ENCODE peak calls at places on chromosomes 7 and 10, in four cellular contexts. X is WTC11; K is CD8-positive, alpha-beta T cell; B is heart right ventricle. O is an unnamed sample.

GRCh38 chr10:95792874-95793285 is 36.9 kb downstream of the ENTPD1 start:
- DNase-seq in X (no peak), K (no peak), B (no peak), O (no peak)

GRCh38 chr10:91804126-91804510 is 5.9 kb downstream of the TNKS2 start:
- DNase-seq in X (no peak), K (no peak), B (no peak), O (no peak)

GRCh38 chr10:71970331-71970730 is 6.1 kb downstream of the CHST3 start:
- DNase-seq in X (peak; percentile 78), K (no peak), B (no peak), O (no peak)

GRCh38 chr10:116287906-116288501 is 15.0 kb upstream of the GFRA1 start:
- DNase-seq in X (peak; percentile 36), K (no peak), B (no peak), O (no peak)

GRCh38 chr10:114831186-114831867 is 9.7 kb downstream of the FHIP2A start:
- DNase-seq in X (no peak), K (no peak), B (no peak), O (no peak)

GRCh38 chr10:101219137-101219945 is 9.9 kb downstream of the LBX1 start:
- DNase-seq in X (no peak), K (no peak), B (no peak), O (no peak)

GRCh38 chr10:6811153-6811552 is 231.1 kb upstream of the PRKCQ start:
- DNase-seq in X (no peak), K (no peak), B (no peak), O (no peak)

GRCh38 chr10:50582766-50583762 is 40.7 kb downstream of the SGMS1 start:
- DNase-seq in X (no peak), K (no peak), B (no peak), O (no peak)

GRCh38 chr10:68253356-68253755 is 21.4 kb upstream of the ATOH7 start:
- DNase-seq in X (no peak), K (no peak), B (no peak), O (no peak)

GRCh38 chr7:48742046-48742445 is 182.3 kb upstream of the CDC14C start:
- DNase-seq in X (no peak), K (no peak), B (no peak), O (no peak)

GRCh38 chr7:111174476-111174875 is 83.5 kb downstream of the LRRN3 start:
- DNase-seq in X (no peak), K (no peak), B (no peak), O (no peak)

GRCh38 chr10:120581496-120581895 is 124.5 kb downstream of the PLPP4 start:
- DNase-seq in X (peak; percentile 38), K (no peak), B (no peak), O (no peak)

GRCh38 chr7:140653319-140654108 is 12.9 kb upstream of the DENND2A start:
- DNase-seq in X (peak; percentile 66), K (peak; percentile 25), B (peak; percentile 29), O (no peak)

GRCh38 chr10:98134431-98135221 is at the start of gene R3HCC1L:
- DNase-seq in X (peak; percentile 93), K (peak; percentile 93), B (peak; percentile 94), O (peak; percentile 84)

GRCh38 chr10:97647556-97647955 is 7.1 kb downstream of the PI4K2A start:
- DNase-seq in X (no peak), K (no peak), B (no peak), O (no peak)

GRCh38 chr7:129401968-129402860 is 32.0 kb upstream of the STRIP2 start:
- DNase-seq in X (no peak), K (no peak), B (no peak), O (no peak)

GRCh38 chr10:127907411-127908105 is 655 bp downstream of the PTPRE start:
- DNase-seq in X (peak; percentile 27), K (no peak), B (peak; percentile 60), O (no peak)

GRCh38 chr10:118742787-118743186 is 12.0 kb downstream of the CACUL1 start:
- DNase-seq in X (no peak), K (no peak), B (no peak), O (no peak)

GRCh38 chr7:118153551-118154177 is 30.3 kb upstream of the LSM8 start:
- DNase-seq in X (no peak), K (peak; percentile 6), B (no peak), O (no peak)

GRCh38 chr7:2937701-2938513 is 93.8 kb upstream of the GNA12 start:
- DNase-seq in X (peak; percentile 10), K (no peak), B (no peak), O (no peak)

GRCh38 chr10:3071405-3072198 is 4.3 kb downstream of the PFKP start:
- DNase-seq in X (no peak), K (no peak), B (no peak), O (no peak)

GRCh38 chr7:29102554-29103151 is 43.7 kb downstream of the CPVL start:
- DNase-seq in X (peak; percentile 81), K (peak; percentile 48), B (peak; percentile 61), O (peak; percentile 21)

GRCh38 chr7:23298141-23298851 is 843 bp upstream of the MALSU1 start:
- DNase-seq in X (no peak), K (no peak), B (no peak), O (no peak)

GRCh38 chr7:64853679-64854078 is 49.4 kb upstream of the ZNF273 start:
- DNase-seq in X (no peak), K (no peak), B (no peak), O (no peak)

GRCh38 chr7:80711521-80711920 is 73.1 kb downstream of the CD36 start:
- DNase-seq in X (no peak), K (no peak), B (no peak), O (no peak)

GRCh38 chr7:140982508-140982907 is 32.2 kb downstream of the MRPS33 start:
- DNase-seq in X (no peak), K (no peak), B (no peak), O (no peak)

GRCh38 chr7:39950473-39951155 is 558 bp downstream of the CDK13 start:
- DNase-seq in X (peak; percentile 38), K (peak; percentile 42), B (peak; percentile 65), O (peak; percentile 54)

GRCh38 chr7:94396044-94396443 is 1.3 kb downstream of the COL1A2 start:
- DNase-seq in X (no peak), K (no peak), B (no peak), O (no peak)

GRCh38 chr7:30445770-30446169 is 32.8 kb downstream of the NOD1 start:
- DNase-seq in X (peak; percentile 52), K (peak; percentile 73), B (peak; percentile 64), O (peak; percentile 78)

GRCh38 chr7:129332354-129333056 is 101.7 kb upstream of the STRIP2 start:
- DNase-seq in X (no peak), K (no peak), B (no peak), O (no peak)

GRCh38 chr7:16035392-16035791 is 348.9 kb upstream of the MEOX2 start:
- DNase-seq in X (no peak), K (no peak), B (no peak), O (no peak)

GRCh38 chr7:1286946-1287628 is 54.4 kb downstream of the UNCX start:
- DNase-seq in X (no peak), K (no peak), B (no peak), O (no peak)

GRCh38 chr7:45921699-45922519 is 837 bp upstream of the IGFBP3 start:
- DNase-seq in X (peak; percentile 80), K (no peak), B (peak; percentile 57), O (no peak)

GRCh38 chr10:106396192-106396591 is 768.3 kb downstream of the SORCS1 start:
- DNase-seq in X (no peak), K (no peak), B (no peak), O (no peak)

GRCh38 chr7:96238976-96239766 is 82.7 kb downstream of the SLC25A13 start:
- DNase-seq in X (no peak), K (no peak), B (no peak), O (no peak)

GRCh38 chr10:126846959-126847358 is 58.3 kb upstream of the DOCK1 start:
- DNase-seq in X (no peak), K (no peak), B (no peak), O (no peak)
- TF ChIP-seq CTCF in X (no peak), K (no peak), B (no peak), O (no peak)

GRCh38 chr7:130887182-130888016 is 153.4 kb upstream of the KLF14 start:
- DNase-seq in X (no peak), K (no peak), B (no peak), O (no peak)
- TF ChIP-seq CTCF in X (no peak), K (no peak), B (no peak), O (no peak)

GRCh38 chr7:85851571-85852193 is 664.8 kb upstream of the SEMA3D start:
- DNase-seq in X (no peak), K (no peak), B (no peak), O (no peak)
- TF ChIP-seq CTCF in X (no peak), K (no peak), B (peak; percentile 37), O (no peak)

GRCh38 chr10:110919971-110920881 is 822 bp downstream of the SHOC2 start:
- DNase-seq in X (peak; percentile 21), K (no peak), B (peak; percentile 42), O (peak; percentile 25)

GRCh38 chr10:110918633-110919348 is at the start of gene BBIP1:
- DNase-seq in X (no peak), K (no peak), B (peak; percentile 96), O (peak; percentile 81)

GRCh38 chr10:110918269-110918632 is 729 bp downstream of the BBIP1 start:
- DNase-seq in X (peak; percentile 98), K (peak; percentile 86), B (no peak), O (no peak)

GRCh38 chr10:110916554-110917346 is 2.2 kb downstream of the BBIP1 start:
- DNase-seq in X (no peak), K (no peak), B (no peak), O (no peak)

DNA sequence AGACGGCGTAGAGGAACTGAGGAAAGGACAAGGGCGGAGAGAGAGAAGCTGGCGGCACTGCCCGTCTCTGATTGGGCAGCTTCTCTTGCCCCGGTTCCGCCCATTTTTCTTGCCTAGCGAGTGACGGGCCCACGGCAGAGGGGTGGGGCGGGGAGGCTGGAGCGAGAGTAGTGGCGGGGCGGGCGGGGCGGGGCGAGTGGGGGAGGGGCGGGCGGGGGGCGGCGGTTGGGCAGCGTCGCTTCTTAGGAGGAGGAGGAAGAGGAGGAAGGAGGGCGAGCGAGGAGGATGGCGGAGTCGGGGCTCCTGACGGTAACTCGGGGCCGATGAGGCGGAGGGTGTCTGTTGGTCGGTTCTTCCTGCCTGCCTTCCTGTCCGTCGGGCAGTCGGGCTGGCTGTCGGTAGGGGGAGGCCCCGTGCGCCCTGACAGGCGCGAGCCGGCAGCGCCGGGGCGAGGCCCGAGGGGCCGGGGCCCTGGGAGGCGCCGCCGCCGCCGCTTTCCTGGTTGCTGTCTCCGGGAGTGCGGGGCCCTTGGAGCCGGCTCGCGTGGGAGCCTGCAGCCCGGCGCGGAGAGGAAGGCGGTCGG is at the start of gene SHOC2:
- DNase-seq in X (peak; percentile 99), K (peak; percentile 95), B (peak; percentile 98), O (peak; percentile 93)
- TF ChIP-seq CTCF in X (no peak), K (no peak), B (peak; percentile 24), O (no peak)

GRCh38 chr7:142298009-142298408 is 40.2 kb upstream of the PRSS58 start:
- DNase-seq in X (peak; percentile 51), K (no peak), B (no peak), O (no peak)
- TF ChIP-seq CTCF in X (peak; percentile 40), K (no peak), B (no peak), O (no peak)

GRCh38 chr7:75994388-75995051 is at the start of gene TMEM120A:
- DNase-seq in X (peak; percentile 97), K (peak; percentile 96), B (peak; percentile 99), O (peak; percentile 95)
- TF ChIP-seq CTCF in X (no peak), K (no peak), B (peak; percentile 13), O (no peak)